ENCODE peak calls at places on chromosomes 4 and X, in ten cellular contexts. One of them, this sample, is unnamed.

GRCh38 chrX:118795528-118795927 is 28.1 kb upstream of the ZCCHC12 start:
- DNase-seq in lower lobe of right lung: no peak
- DNase-seq in EH: peak
- DNase-seq in lung: no peak
- DNase-seq in SK-N-SH: no peak
- DNase-seq in HT-29: no peak
- DNase-seq in substantia nigra: no peak
- DNase-seq in coronary artery: no peak
- DNase-seq in cardiac muscle cell: no peak
- DNase-seq in cardiac fibroblast: no peak
- DNase-seq in this sample: no peak

GRCh38 chr4:121656269-121656641 is 40.5 kb downstream of the ANXA5 start:
- DNase-seq in coronary artery: no peak
- DNase-seq in lung: peak
- DNase-seq in HT-29: peak
- DNase-seq in lower lobe of right lung: peak
- DNase-seq in EH: peak
- DNase-seq in substantia nigra: no peak
- DNase-seq in cardiac muscle cell: peak
- DNase-seq in cardiac fibroblast: peak
- DNase-seq in SK-N-SH: peak
- DNase-seq in this sample: no peak

GRCh38 chr4:56723201-56723605 is 42.1 kb upstream of the HOPX start:
- DNase-seq in coronary artery: no peak
- DNase-seq in cardiac fibroblast: no peak
- DNase-seq in EH: no peak
- DNase-seq in substantia nigra: no peak
- DNase-seq in SK-N-SH: no peak
- DNase-seq in cardiac muscle cell: no peak
- DNase-seq in lower lobe of right lung: no peak
- DNase-seq in lung: no peak
- DNase-seq in HT-29: no peak
- DNase-seq in this sample: no peak

GRCh38 chr4:153257151-153257620 is 52.9 kb downstream of the TRIM2 start:
- DNase-seq in cardiac fibroblast: peak
- DNase-seq in HT-29: no peak
- DNase-seq in coronary artery: no peak
- DNase-seq in cardiac muscle cell: peak
- DNase-seq in lung: no peak
- DNase-seq in SK-N-SH: peak
- DNase-seq in substantia nigra: peak
- DNase-seq in lower lobe of right lung: no peak
- DNase-seq in EH: peak
- DNase-seq in this sample: no peak

GRCh38 chrX:39550795-39551361 is 546.9 kb downstream of the BCOR start:
- DNase-seq in cardiac fibroblast: no peak
- DNase-seq in coronary artery: peak
- DNase-seq in HT-29: no peak
- DNase-seq in lower lobe of right lung: no peak
- DNase-seq in EH: no peak
- DNase-seq in substantia nigra: no peak
- DNase-seq in lung: no peak
- DNase-seq in cardiac muscle cell: no peak
- DNase-seq in SK-N-SH: no peak
- DNase-seq in this sample: no peak

GRCh38 chr4:52037730-52038108 is 380 bp downstream of the SGCB start:
- DNase-seq in EH: peak
- DNase-seq in lung: peak
- DNase-seq in cardiac fibroblast: peak
- DNase-seq in lower lobe of right lung: no peak
- DNase-seq in substantia nigra: peak
- DNase-seq in HT-29: no peak
- DNase-seq in cardiac muscle cell: peak
- DNase-seq in coronary artery: peak
- DNase-seq in SK-N-SH: peak
- DNase-seq in this sample: no peak

GRCh38 chr4:13953083-13953482 is 325.6 kb upstream of the BOD1L1 start:
- DNase-seq in coronary artery: no peak
- DNase-seq in substantia nigra: no peak
- DNase-seq in lung: no peak
- DNase-seq in SK-N-SH: no peak
- DNase-seq in lower lobe of right lung: no peak
- DNase-seq in cardiac fibroblast: no peak
- DNase-seq in cardiac muscle cell: no peak
- DNase-seq in EH: no peak
- DNase-seq in HT-29: no peak
- DNase-seq in this sample: no peak

GRCh38 chrX:16807976-16808542 is 21.8 kb downstream of the TXLNG start:
- DNase-seq in lung: no peak
- DNase-seq in SK-N-SH: no peak
- DNase-seq in substantia nigra: no peak
- DNase-seq in EH: peak
- DNase-seq in cardiac muscle cell: no peak
- DNase-seq in cardiac fibroblast: peak
- DNase-seq in coronary artery: no peak
- DNase-seq in lower lobe of right lung: no peak
- DNase-seq in HT-29: peak
- DNase-seq in this sample: no peak

GRCh38 chr4:183384983-183385382 is 59.5 kb upstream of the CDKN2AIP start:
- DNase-seq in SK-N-SH: no peak
- DNase-seq in cardiac muscle cell: no peak
- DNase-seq in cardiac fibroblast: no peak
- DNase-seq in lung: no peak
- DNase-seq in substantia nigra: no peak
- DNase-seq in HT-29: no peak
- DNase-seq in coronary artery: no peak
- DNase-seq in EH: no peak
- DNase-seq in lower lobe of right lung: no peak
- DNase-seq in this sample: no peak